ENCODE peak calls at places on chromosomes 11 and 22, in ten cellular contexts. D, Y, V, F, E, M, U, S, R and C are unnamed samples.

GRCh38 chr22:23062616-23063538 is 7.4 kb upstream of the GNAZ start:
- DNase-seq in D (no peak), Y (no peak), V (no peak), F (no peak), E (no peak), M (no peak), U (peak), S (peak), R (no peak), C (no peak)

GRCh38 chr11:61947486-61948210 is 2.5 kb upstream of the BEST1 start:
- DNase-seq in D (peak), Y (peak), V (peak), F (no peak), E (peak), M (peak), U (peak), S (peak), R (peak), C (peak)

GRCh38 chr22:19207902-19208283 is 29.4 kb upstream of the SLC25A1 start:
- DNase-seq in D (no peak), Y (no peak), V (no peak), F (no peak), E (no peak), M (no peak), U (no peak), S (no peak), R (no peak), C (no peak)

GRCh38 chr22:35333220-35333619 is 33.5 kb downstream of the TOM1 start:
- DNase-seq in D (no peak), Y (no peak), V (no peak), F (no peak), E (no peak), M (no peak), U (no peak), S (no peak), R (no peak), C (no peak)

GRCh38 chr22:48438791-48439559 is 1388.7 kb downstream of the BRD1 start:
- DNase-seq in D (no peak), Y (no peak), V (no peak), F (no peak), E (peak), M (no peak), U (no peak), S (no peak), R (no peak), C (no peak)

GRCh38 chr11:24324211-24324610 is 172.6 kb upstream of the LUZP2 start:
- DNase-seq in D (no peak), Y (no peak), V (no peak), F (no peak), E (no peak), M (no peak), U (no peak), S (no peak), R (no peak), C (no peak)

GRCh38 chr22:44046485-44047141 is 22.5 kb downstream of the PARVB start:
- DNase-seq in D (no peak), Y (no peak), V (no peak), F (no peak), E (no peak), M (no peak), U (no peak), S (no peak), R (no peak), C (no peak)

GRCh38 chr11:12824281-12825041 is 150.2 kb downstream of the TEAD1 start:
- DNase-seq in D (no peak), Y (no peak), V (no peak), F (no peak), E (no peak), M (no peak), U (no peak), S (no peak), R (no peak), C (peak)

GRCh38 chr11:86201371-86201770 is 43.2 kb upstream of the EED start:
- DNase-seq in D (no peak), Y (no peak), V (no peak), F (no peak), E (no peak), M (no peak), U (no peak), S (no peak), R (no peak), C (no peak)

GRCh38 chr22:35102663-35103062 is 36.7 kb downstream of the ISX start:
- DNase-seq in D (no peak), Y (no peak), V (no peak), F (no peak), E (peak), M (no peak), U (no peak), S (no peak), R (no peak), C (no peak)

GRCh38 chr11:102555091-102555490 is 24.5 kb upstream of the MMP7 start:
- DNase-seq in D (no peak), Y (no peak), V (no peak), F (no peak), E (no peak), M (no peak), U (no peak), S (no peak), R (no peak), C (no peak)

GRCh38 chr11:112085822-112086421 is 634 bp downstream of the TIMM8B start:
- DNase-seq in D (no peak), Y (peak), V (no peak), F (no peak), E (peak), M (no peak), U (peak), S (no peak), R (peak), C (peak)

GRCh38 chr11:25432376-25432775 is 899.6 kb upstream of the ANO3 start:
- DNase-seq in D (no peak), Y (no peak), V (no peak), F (no peak), E (no peak), M (no peak), U (no peak), S (no peak), R (no peak), C (no peak)

GRCh38 chr11:47071871-47072270 is 104.8 kb downstream of the ARFGAP2 start:
- DNase-seq in D (no peak), Y (no peak), V (no peak), F (no peak), E (no peak), M (no peak), U (no peak), S (no peak), R (no peak), C (no peak)

GRCh38 chr22:27133951-27134664 is 476.7 kb downstream of the MIAT start:
- DNase-seq in D (no peak), Y (no peak), V (no peak), F (no peak), E (peak), M (no peak), U (no peak), S (no peak), R (peak), C (no peak)

GRCh38 chr22:36862251-36863242 is 1.7 kb downstream of the NCF4 start:
- DNase-seq in D (no peak), Y (no peak), V (no peak), F (no peak), E (peak), M (no peak), U (no peak), S (no peak), R (peak), C (no peak)

GRCh38 chr11:43992138-43992537 is 49.7 kb downstream of the C11orf96 start:
- DNase-seq in D (no peak), Y (no peak), V (no peak), F (no peak), E (no peak), M (no peak), U (no peak), S (no peak), R (no peak), C (no peak)